ENCODE peak calls at places on chromosomes 1 and 21, in five cellular contexts. S is HTR-8/SVneo; P is activated CD8-positive, alpha-beta memory T cell treated with anti-CD3 and anti-CD28 coated beads for 1 hour; Z is tibial nerve; D is transverse colon. I is an unnamed sample.

GRCh38 chr1:89620664-89621063 is 12.3 kb upstream of the LRRC8C start:
- DNase-seq in S (no peak), P (no peak), Z (no peak), D (no peak), I (no peak)

GRCh38 chr1:18408656-18409370 is 71.9 kb upstream of the KLHDC7A start:
- DNase-seq in S (no peak), P (no peak), Z (no peak), D (no peak), I (no peak)

GRCh38 chr1:236759252-236759859 is 35.7 kb upstream of the MTR start:
- DNase-seq in S (peak), P (no peak), Z (no peak), D (no peak), I (no peak)

GRCh38 chr1:181936768-181937581 is 124.5 kb downstream of the ZNF648 start:
- DNase-seq in S (peak), P (no peak), Z (peak), D (peak), I (no peak)

GRCh38 chr1:184947497-184948256 is 26.6 kb downstream of the NIBAN1 start:
- DNase-seq in S (no peak), P (no peak), Z (no peak), D (no peak), I (peak)

GRCh38 chr1:8560611-8561544 is 243.0 kb downstream of the SLC45A1 start:
- DNase-seq in S (peak), P (no peak), Z (peak), D (no peak), I (no peak)

GRCh38 chr21:38910390-38911008 is 104.8 kb downstream of the ETS2 start:
- DNase-seq in S (no peak), P (no peak), Z (no peak), D (peak), I (no peak)

GRCh38 chr1:159854101-159854692 is 8.3 kb downstream of the VSIG8 start:
- DNase-seq in S (peak), P (no peak), Z (peak), D (peak), I (no peak)

GRCh38 chr1:230986976-230987375 is 8.1 kb downstream of the ARV1 start:
- DNase-seq in S (peak), P (no peak), Z (no peak), D (no peak), I (no peak)

GRCh38 chr1:212691561-212692071 is 8.0 kb downstream of the BATF3 start:
- DNase-seq in S (no peak), P (no peak), Z (no peak), D (no peak), I (no peak)

GRCh38 chr1:85623061-85623471 is 42.5 kb downstream of the CCN1 start:
- DNase-seq in S (no peak), P (no peak), Z (no peak), D (no peak), I (no peak)

GRCh38 chr1:198333744-198334143 is 176.9 kb downstream of the NEK7 start:
- DNase-seq in S (peak), P (no peak), Z (no peak), D (no peak), I (no peak)

GRCh38 chr1:64231153-64231552 is 27.7 kb downstream of the UBE2U start:
- DNase-seq in S (no peak), P (no peak), Z (no peak), D (no peak), I (no peak)

GRCh38 chr1:19156676-19157075 is 53.4 kb downstream of the UBR4 start:
- DNase-seq in S (no peak), P (no peak), Z (peak), D (peak), I (no peak)

GRCh38 chr1:41827991-41828570 is 90.6 kb downstream of the HIVEP3 start:
- DNase-seq in S (no peak), P (no peak), Z (no peak), D (no peak), I (no peak)

GRCh38 chr1:116514708-116515525 is 55.9 kb downstream of the CD58 start:
- DNase-seq in S (no peak), P (no peak), Z (no peak), D (no peak), I (no peak)

GRCh38 chr1:154329551-154330131 is 4.3 kb downstream of the ATP8B2 start:
- DNase-seq in S (no peak), P (no peak), Z (no peak), D (no peak), I (no peak)

GRCh38 chr21:25636727-25637126 is 2.3 kb upstream of the JAM2 start:
- DNase-seq in S (no peak), P (no peak), Z (no peak), D (no peak), I (no peak)

GRCh38 chr1:170661646-170662411 is 2.1 kb upstream of the PRRX1 start:
- DNase-seq in S (no peak), P (no peak), Z (peak), D (no peak), I (no peak)

GRCh38 chr1:115829023-115829674 is 11.8 kb downstream of the NHLH2 start:
- DNase-seq in S (no peak), P (no peak), Z (no peak), D (peak), I (no peak)

GRCh38 chr1:61606448-61607312 is 118.3 kb downstream of the TM2D1 start:
- DNase-seq in S (no peak), P (no peak), Z (peak), D (peak), I (peak)

GRCh38 chr1:70877343-70877742 is 170.3 kb downstream of the PTGER3 start:
- DNase-seq in S (no peak), P (no peak), Z (no peak), D (no peak), I (no peak)

GRCh38 chr21:42209801-42210479 is 9.0 kb upstream of the ABCG1 start:
- DNase-seq in S (no peak), P (no peak), Z (no peak), D (no peak), I (no peak)

GRCh38 chr1:171984262-171984661 is 143.0 kb downstream of the DNM3 start:
- DNase-seq in S (no peak), P (no peak), Z (no peak), D (peak), I (no peak)

GRCh38 chr1:70706381-70707173 is 295.5 kb downstream of the CTH start:
- DNase-seq in S (no peak), P (no peak), Z (no peak), D (no peak), I (no peak)

GRCh38 chr21:29233611-29234540 is 64.8 kb upstream of the BACH1 start:
- DNase-seq in S (no peak), P (no peak), Z (no peak), D (no peak), I (no peak)

GRCh38 chr1:79848316-79848715 is 841.8 kb upstream of the ADGRL4 start:
- DNase-seq in S (no peak), P (no peak), Z (no peak), D (no peak), I (no peak)

GRCh38 chr1:60859111-60859510 is 223.2 kb upstream of the NFIA start:
- DNase-seq in S (no peak), P (no peak), Z (no peak), D (no peak), I (no peak)

GRCh38 chr1:31961536-31961935 is 23.4 kb upstream of the PTP4A2 start:
- DNase-seq in S (no peak), P (no peak), Z (no peak), D (no peak), I (no peak)

I was measured in esophagus muscularis mucosa.